ENCODE peak calls at places on chromosomes 12 and 14, in five cellular contexts. G is adrenal gland, I is HL-60, B is choroid plexus epithelial cell, O is fibroblast of pulmonary artery. N is an unnamed sample.

GRCh38 chr14:41297961-41298690 is 308.6 kb upstream of the LRFN5 start:
- DNase-seq in G (no peak), I (no peak), B (no peak), O (peak), N (no peak)

GRCh38 chr12:83709899-83710298 is 1023.2 kb downstream of the TMTC2 start:
- DNase-seq in G (no peak), I (no peak), B (no peak), O (no peak), N (peak)

GRCh38 chr12:74264692-74265091 is 272.9 kb upstream of the ATXN7L3B start:
- DNase-seq in G (no peak), I (no peak), B (no peak), O (no peak), N (no peak)

GRCh38 chr14:33792387-33793368 is 158.2 kb downstream of the EGLN3 start:
- DNase-seq in G (peak), I (peak), B (peak), O (peak), N (peak)

GRCh38 chr12:26028953-26029740 is 70.7 kb downstream of the RASSF8 start:
- DNase-seq in G (no peak), I (no peak), B (peak), O (peak), N (peak)

GRCh38 chr12:68106160-68106559 is 53.4 kb downstream of the IFNG start:
- DNase-seq in G (no peak), I (no peak), B (peak), O (peak), N (peak)

GRCh38 chr14:69351911-69352310 is 46.2 kb downstream of the ERH start:
- DNase-seq in G (no peak), I (no peak), B (no peak), O (no peak), N (no peak)

GRCh38 chr12:28629691-28630090 is 439.4 kb downstream of the CCDC91 start:
- DNase-seq in G (no peak), I (no peak), B (no peak), O (no peak), N (no peak)

GRCh38 chr14:51552275-51552674 is 99.4 kb upstream of the FRMD6 start:
- DNase-seq in G (no peak), I (no peak), B (no peak), O (no peak), N (no peak)

GRCh38 chr14:24123465-24124417 is 6.7 kb upstream of the FITM1 start:
- DNase-seq in G (no peak), I (no peak), B (no peak), O (no peak), N (no peak)

GRCh38 chr12:662541-663292 is 528 bp downstream of the NINJ2 start:
- DNase-seq in G (no peak), I (peak), B (peak), O (peak), N (no peak)

GRCh38 chr12:5102261-5102789 is 58.6 kb downstream of the KCNA5 start:
- DNase-seq in G (no peak), I (no peak), B (peak), O (peak), N (no peak)

GRCh38 chr12:70180140-70180539 is 63.1 kb upstream of the CNOT2 start:
- DNase-seq in G (no peak), I (no peak), B (no peak), O (no peak), N (no peak)

GRCh38 chr12:71941174-71941573 is 2.5 kb downstream of the TPH2 start:
- DNase-seq in G (no peak), I (no peak), B (no peak), O (no peak), N (no peak)
- TF ChIP-seq CTCF in G (no peak), I (no peak), B (no peak), O (no peak), N (no peak)

GRCh38 chr14:95530461-95531170 is 4.2 kb upstream of the GLRX5 start:
- DNase-seq in G (no peak), I (no peak), B (peak), O (no peak), N (peak)

GRCh38 chr14:95533391-95533821 is 1.4 kb upstream of the GLRX5 start:
- DNase-seq in G (no peak), I (no peak), B (peak), O (peak), N (peak)

GRCh38 chr14:95533822-95534221 is 1.0 kb upstream of the GLRX5 start:
- DNase-seq in G (no peak), I (no peak), B (no peak), O (no peak), N (no peak)

GRCh38 chr14:95529242-95529641 is 5.6 kb upstream of the GLRX5 start:
- DNase-seq in G (no peak), I (no peak), B (no peak), O (no peak), N (no peak)

DNA sequence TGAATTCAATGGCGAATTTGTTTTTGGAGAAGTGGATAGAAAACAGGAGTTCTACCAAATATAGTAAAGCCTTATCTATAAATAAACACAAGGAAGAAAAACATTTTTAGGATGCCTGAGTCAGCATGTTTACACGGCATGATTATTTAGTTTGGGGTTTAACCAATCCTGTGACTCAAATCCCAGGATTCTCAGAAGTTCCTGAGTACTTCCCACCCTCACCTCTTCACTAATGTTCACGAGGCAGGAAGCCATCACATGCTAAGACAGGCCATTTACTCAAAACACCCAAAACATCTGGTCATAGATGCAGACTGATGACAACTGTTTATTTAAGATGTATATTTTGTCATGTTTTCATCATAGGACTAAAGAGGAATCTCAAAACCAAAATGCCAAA is 3.4 kb upstream of the GLRX5 start:
- DNase-seq in G (no peak), I (no peak), B (peak), O (peak), N (peak)
- H3K4me3 ChIP-seq in G (no peak), I (no peak), B (no peak), O (no peak), N (no peak)

DNA sequence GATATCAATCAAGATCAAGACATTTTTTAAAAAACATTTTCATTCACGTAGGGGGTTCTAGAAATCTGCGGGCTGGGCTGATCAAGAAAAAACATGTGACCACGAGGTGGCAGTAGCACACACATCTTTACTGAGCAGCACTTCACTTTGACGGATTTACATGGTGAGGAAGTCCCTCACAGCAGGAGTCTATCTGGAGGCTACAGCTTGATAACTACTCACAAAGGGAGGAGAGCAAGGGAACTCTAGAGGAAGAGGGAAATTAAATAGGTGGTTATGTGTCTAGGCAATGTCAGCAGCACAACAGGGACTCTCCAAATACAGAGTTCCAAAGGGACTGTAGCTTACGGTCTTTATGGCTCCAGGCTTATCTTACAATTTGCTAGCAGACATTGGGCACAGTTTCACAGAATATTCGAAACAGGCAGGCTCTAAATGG is 248.1 kb downstream of the DPY19L2 start:
- DNase-seq in G (peak), I (peak), B (peak), O (peak), N (peak)
- TF ChIP-seq CTCF in G (peak), I (peak), B (peak), O (peak), N (peak)

GRCh38 chr14:104865631-104866441 is 768 bp downstream of the CEP170B start:
- DNase-seq in G (peak), I (no peak), B (peak), O (peak), N (peak)

GRCh38 chr14:104865069-104865630 is at the start of gene CEP170B:
- DNase-seq in G (no peak), I (no peak), B (peak), O (peak), N (peak)

GRCh38 chr14:104867371-104868059 is 2.4 kb downstream of the CEP170B start:
- DNase-seq in G (no peak), I (no peak), B (no peak), O (no peak), N (no peak)

GRCh38 chr14:104868060-104868740 is 3.1 kb downstream of the CEP170B start:
- DNase-seq in G (no peak), I (no peak), B (no peak), O (no peak), N (no peak)

DNA sequence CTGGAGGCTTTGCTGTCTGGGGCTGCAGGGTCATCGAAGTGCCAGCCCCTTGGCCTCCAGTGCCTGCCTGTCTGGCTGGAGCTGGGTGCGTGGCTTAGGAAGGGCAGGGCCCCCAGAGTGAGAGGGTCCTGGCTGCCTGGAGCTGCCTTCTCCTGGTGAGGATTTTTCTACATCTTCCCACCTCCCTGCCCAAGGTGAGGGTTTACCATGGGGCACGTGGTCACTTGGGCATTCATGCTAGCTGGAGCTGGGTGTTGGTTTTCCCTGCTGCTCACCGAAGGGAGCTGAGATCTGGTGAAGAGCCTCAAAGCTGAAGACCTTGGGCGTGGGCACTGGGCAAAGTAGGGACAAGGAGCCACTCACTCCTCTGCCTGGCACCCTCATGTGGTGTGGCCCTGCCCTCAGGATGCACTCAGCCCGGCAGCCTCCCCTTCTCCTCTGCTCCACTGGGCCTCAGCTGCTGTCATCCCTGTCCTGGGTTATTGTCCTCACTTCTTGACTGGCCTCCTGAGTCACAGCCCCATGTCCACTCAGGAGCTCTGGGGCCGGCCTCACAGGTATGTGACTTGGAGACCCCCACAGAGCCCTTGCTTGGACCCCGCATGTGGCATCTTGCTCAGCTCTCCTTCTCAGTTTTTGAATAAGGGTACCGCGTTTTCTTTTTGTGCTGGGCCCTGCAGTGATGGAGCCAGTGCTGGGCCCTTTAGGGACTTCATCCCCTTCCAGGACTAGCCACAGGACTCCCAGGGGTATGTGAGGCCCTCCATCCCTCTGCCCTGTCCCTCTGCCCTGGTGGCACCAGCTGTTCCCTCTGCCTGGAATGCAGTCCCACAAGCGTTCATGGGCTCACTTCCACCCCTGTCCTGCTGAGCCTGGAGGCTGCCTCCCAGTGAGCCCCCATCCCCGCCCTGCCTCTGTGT is 1.6 kb downstream of the CEP170B start:
- DNase-seq in G (no peak), I (no peak), B (no peak), O (no peak), N (no peak)
- H3K4me3 ChIP-seq in G (peak), I (no peak), B (peak), O (peak), N (peak)

GRCh38 chr12:2382391-2383155 is 329.8 kb downstream of the CACNA1C start:
- DNase-seq in G (no peak), I (no peak), B (peak), O (no peak), N (no peak)
- TF ChIP-seq CTCF in G (peak), I (no peak), B (no peak), O (no peak), N (no peak)

GRCh38 chr12:54003625-54004024 is 3.7 kb downstream of the HOXC9 start:
- DNase-seq in G (no peak), I (no peak), B (no peak), O (no peak), N (no peak)
- H3K4me3 ChIP-seq in G (no peak), I (no peak), B (no peak), O (no peak), N (no peak)

GRCh38 chr14:74946659-74947281 is 8.6 kb downstream of the PGF start:
- DNase-seq in G (no peak), I (no peak), B (no peak), O (no peak), N (peak)
- TF ChIP-seq CTCF in G (no peak), I (no peak), B (no peak), O (no peak), N (no peak)

N was measured in epithelial cell of esophagus.